ENCODE peak calls at places on chromosomes 13 and 19, in seven cellular contexts. I is BE2C; E is adrenal gland; U is CD8-positive, alpha-beta T cell; Z is keratinocyte; T is cardiac muscle cell; L is psoas muscle. A is an unnamed sample.
A peak's percentile ranks its signal among the peaks of the same experiment; 100 is the strongest.

GRCh38 chr13:38686635-38687245 is at the start of gene FREM2:
- DNase-seq in L (peak; percentile 20), U (no peak), Z (no peak), E (peak; percentile 37), I (no peak), T (peak; percentile 13), A (peak; percentile 54)

GRCh38 chr13:30256713-30257432 is 50.5 kb downstream of the KATNAL1 start:
- DNase-seq in E (no peak), Z (no peak), I (no peak), L (no peak), T (peak; percentile 23), U (no peak), A (no peak)

GRCh38 chr13:99971576-99972189 is at the start of gene ZIC5:
- DNase-seq in I (no peak), T (no peak), L (no peak), E (no peak), Z (no peak), U (no peak), A (no peak)

GRCh38 chr19:6738726-6739389 is 622 bp upstream of the TRIP10 start:
- DNase-seq in E (peak; percentile 74), L (peak; percentile 65), I (no peak), U (peak; percentile 21), T (no peak), Z (no peak), A (no peak)

GRCh38 chr13:97121894-97122293 is 100.2 kb upstream of the MBNL2 start:
- DNase-seq in U (no peak), E (no peak), L (no peak), T (peak; percentile 48), I (no peak), Z (no peak), A (no peak)

GRCh38 chr13:39123578-39123977 is 85.3 kb downstream of the NHLRC3 start:
- DNase-seq in Z (no peak), L (no peak), E (no peak), U (no peak), I (no peak), T (no peak), A (no peak)

GRCh38 chr19:5293607-5294089 is 47.0 kb downstream of the PTPRS start:
- DNase-seq in L (peak; percentile 48), U (no peak), I (peak; percentile 83), Z (no peak), T (peak; percentile 49), E (peak; percentile 50), A (no peak)

GRCh38 chr13:37621811-37622361 is 23.3 kb upstream of the POSTN start:
- DNase-seq in E (no peak), I (no peak), L (no peak), U (no peak), T (peak; percentile 94), Z (no peak), A (no peak)

GRCh38 chr19:51131780-51132680 is 7.3 kb downstream of the SIGLEC9 start:
- DNase-seq in L (no peak), E (no peak), T (peak; percentile 97), Z (no peak), U (peak; percentile 49), I (no peak), A (no peak)

GRCh38 chr19:10105241-10106099 is 692 bp upstream of the PPAN start:
- DNase-seq in Z (no peak), L (no peak), E (peak; percentile 34), T (no peak), U (peak; percentile 61), I (no peak), A (no peak)

GRCh38 chr19:32388393-32388724 is 17.2 kb upstream of the DPY19L3 start:
- DNase-seq in E (no peak), T (no peak), U (no peak), Z (no peak), L (no peak), I (no peak), A (no peak)

GRCh38 chr13:94335786-94336357 is 143.6 kb downstream of the DCT start:
- DNase-seq in I (no peak), E (no peak), U (no peak), T (no peak), Z (no peak), L (no peak), A (no peak)

GRCh38 chr13:49637989-49638388 is 9.7 kb downstream of the ARL11 start:
- DNase-seq in E (no peak), T (no peak), I (no peak), Z (no peak), U (no peak), L (no peak), A (no peak)

GRCh38 chr19:5567360-5567970 is at the start of gene TINCR:
- DNase-seq in E (no peak), T (no peak), U (no peak), I (peak; percentile 54), L (no peak), Z (no peak), A (no peak)

GRCh38 chr19:19405919-19406877 is 723 bp downstream of the GATAD2A start:
- DNase-seq in T (peak; percentile 50), I (peak; percentile 67), L (peak; percentile 62), U (peak; percentile 32), E (peak; percentile 65), Z (no peak), A (no peak)

GRCh38 chr19:23787106-23787505 is 28.4 kb upstream of the ZNF681 start:
- DNase-seq in Z (no peak), E (no peak), T (peak; percentile 20), L (no peak), U (no peak), I (no peak), A (no peak)

GRCh38 chr13:63542704-63543215 is 2127.1 kb upstream of the PCDH20 start:
- DNase-seq in E (no peak), Z (no peak), L (no peak), I (peak; percentile 21), T (no peak), U (no peak), A (no peak)

GRCh38 chr13:36567485-36567884 is 106.3 kb upstream of the SERTM1 start:
- DNase-seq in U (no peak), L (no peak), Z (no peak), I (no peak), E (no peak), T (no peak), A (no peak)

GRCh38 chr19:1968279-1969175 is 27.6 kb downstream of the CSNK1G2 start:
- DNase-seq in Z (no peak), I (peak; percentile 66), L (no peak), U (no peak), T (no peak), E (no peak), A (no peak)

GRCh38 chr19:7506385-7507328 is 9.2 kb upstream of the ZNF358 start:
- DNase-seq in U (peak; percentile 26), E (peak; percentile 98), Z (no peak), I (peak; percentile 98), T (peak; percentile 89), L (peak; percentile 85), A (no peak)

GRCh38 chr19:50679177-50680125 is 30.2 kb downstream of the C19orf81 start:
- DNase-seq in U (peak; percentile 74), E (peak; percentile 82), I (peak; percentile 59), Z (no peak), T (peak; percentile 79), L (peak; percentile 70), A (no peak)

GRCh38 chr13:108917581-108917980 is 288.2 kb downstream of the MYO16 start:
- DNase-seq in E (no peak), Z (no peak), U (no peak), L (no peak), T (peak; percentile 70), I (no peak), A (no peak)

DNA sequence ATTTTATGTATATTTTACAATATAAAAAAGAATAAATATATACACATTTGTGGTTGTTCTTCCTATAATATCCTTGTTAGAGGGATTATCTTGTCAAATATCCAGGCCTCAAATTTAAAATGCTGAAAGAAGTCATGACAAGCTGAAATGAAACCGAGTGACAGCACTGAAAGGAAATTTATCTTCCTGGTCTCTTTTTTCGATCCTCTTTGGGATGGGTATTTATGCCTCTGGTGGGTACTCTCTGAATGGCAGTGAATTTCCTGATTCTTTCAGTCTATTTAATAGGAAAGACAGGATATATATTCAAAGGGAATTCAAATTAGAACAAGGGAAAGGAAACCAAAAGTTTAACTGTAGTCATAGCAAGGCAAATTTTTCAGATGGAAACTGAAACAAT is 98.0 kb downstream of the DLEU7 start:
- DNase-seq in L (no peak), T (no peak), E (no peak), U (no peak), I (no peak), Z (no peak), A (no peak)
- TF ChIP-seq CTCF in L (no peak), T (no peak), E (no peak), U (no peak), I (peak; percentile 18), Z (no peak), A (no peak)

GRCh38 chr13:114013336-114013735 is 39.5 kb upstream of the C13orf46 start:
- DNase-seq in U (no peak), L (no peak), E (no peak), I (no peak), T (no peak), Z (no peak), A (no peak)
- H3K36me3 ChIP-seq in U (peaks cover 81% of the 10 kb centered on the region), L (no peaks in the 10 kb centered on the region), E (peaks cover 37% of the 10 kb centered on the region), I (peaks cover 45% of the 10 kb centered on the region), T (no peaks in the 10 kb centered on the region), Z (no peaks in the 10 kb centered on the region), A (no peaks in the 10 kb centered on the region)

GRCh38 chr19:40598121-40598917 is 2.9 kb upstream of the LTBP4 start:
- DNase-seq in L (peak; percentile 84), E (peak; percentile 89), Z (no peak), U (peak; percentile 83), I (peak; percentile 91), T (peak; percentile 88), A (no peak)

GRCh38 chr19:40599331-40600085 is 1.7 kb upstream of the LTBP4 start:
- DNase-seq in T (no peak), I (no peak), E (no peak), U (no peak), L (no peak), Z (no peak), A (no peak)

GRCh38 chr19:40598918-40599307 is 2.3 kb upstream of the LTBP4 start:
- DNase-seq in E (no peak), I (no peak), Z (no peak), L (no peak), U (no peak), T (no peak), A (no peak)

GRCh38 chr19:40601061-40601973 is at the start of gene LTBP4:
- DNase-seq in U (no peak), L (peak; percentile 62), T (peak; percentile 46), I (peak; percentile 57), E (peak; percentile 60), Z (no peak), A (no peak)

GRCh38 chr19:40600086-40600917 is 867 bp upstream of the LTBP4 start:
- DNase-seq in I (no peak), U (no peak), T (no peak), E (peak; percentile 38), L (peak; percentile 46), Z (no peak), A (no peak)
- H3K4me3 ChIP-seq in I (no peak overlapping the region), U (no peak overlapping the region), T (no peak overlapping the region), E (no peak overlapping the region), L (peak overlapping the region; percentile 36), Z (no peak overlapping the region), A (no peak overlapping the region)

DNA sequence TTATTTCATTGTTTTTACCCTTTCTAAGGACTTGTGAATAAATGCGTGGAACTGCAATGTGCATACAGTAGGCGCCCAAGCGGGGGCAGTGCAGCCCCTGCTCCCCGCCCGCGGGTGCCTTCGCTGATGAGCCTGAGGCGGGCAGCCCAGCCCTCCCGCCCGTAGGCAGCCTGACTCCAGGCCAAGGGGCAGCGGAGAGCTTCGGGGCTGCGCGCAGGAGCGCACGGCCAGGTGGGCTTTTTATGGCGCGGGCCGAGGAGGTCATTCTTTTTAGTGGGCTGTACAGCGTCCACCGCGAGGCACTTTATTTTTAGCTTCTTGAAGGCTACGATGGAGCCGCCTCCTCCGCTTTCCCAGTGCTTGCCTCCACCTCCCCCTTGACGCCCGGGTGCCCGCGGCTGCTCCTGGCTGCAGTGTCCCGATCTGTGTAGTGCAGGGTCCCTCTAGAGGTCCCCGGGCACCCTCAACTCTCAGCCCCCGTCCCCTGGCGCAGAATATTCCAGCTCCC is 60.5 kb downstream of the CCNE1 start:
- DNase-seq in U (no peak), E (no peak), I (no peak), Z (no peak), L (no peak), T (peak; percentile 47), A (no peak)
- TF ChIP-seq CTCF in U (no peak), E (peak; percentile 19), I (no peak), Z (no peak), L (peak; percentile 28), T (peak; percentile 27), A (no peak)